ENCODE peak calls at places on chromosomes 12 and 14, in four cellular contexts. A is K562, P is GM12878, V is HepG2. Q is an unnamed sample.

GRCh38 chr12:69337325-69337724 is 10.9 kb upstream of the LYZ start:
- DNase-seq in P (no peak), V (peak; percentile 43), A (no peak), Q (no peak)

GRCh38 chr14:33972522-33973162 is 21.8 kb upstream of the EGLN3 start:
- DNase-seq in A (no peak), P (peak; percentile 61), V (no peak), Q (no peak)

GRCh38 chr12:25926536-25926935 is 31.9 kb upstream of the RASSF8 start:
- DNase-seq in A (no peak), P (no peak), V (no peak), Q (no peak)

GRCh38 chr12:114841557-114842251 is 157.7 kb upstream of the TBX3 start:
- DNase-seq in V (peak; percentile 90), A (no peak), P (no peak), Q (no peak)

GRCh38 chr14:96130391-96130790 is 74.2 kb upstream of the BDKRB2 start:
- DNase-seq in V (no peak), A (no peak), P (no peak), Q (no peak)

GRCh38 chr12:29316772-29317171 is 64.2 kb downstream of the ERGIC2 start:
- DNase-seq in A (no peak), P (no peak), V (no peak), Q (peak; percentile 7)

GRCh38 chr14:101191086-101191881 is 287.8 kb upstream of the RTL1 start:
- DNase-seq in V (no peak), P (no peak), A (no peak), Q (peak; percentile 13)

GRCh38 chr14:105069887-105070759 is 4.9 kb upstream of the GPR132 start:
- DNase-seq in V (no peak), A (peak; percentile 53), P (peak; percentile 98), Q (no peak)

GRCh38 chr12:9064201-9064814 is 51.4 kb downstream of the A2M start:
- DNase-seq in P (no peak), V (peak; percentile 65), A (no peak), Q (no peak)

GRCh38 chr14:64998455-64998931 is 11.8 kb downstream of the FNTB start:
- DNase-seq in V (no peak), A (no peak), P (no peak), Q (no peak)

GRCh38 chr14:101557811-101558738 is 3.2 kb upstream of the DIO3 start:
- DNase-seq in V (peak; percentile 8), A (no peak), P (no peak), Q (no peak)

GRCh38 chr12:107749094-107749493 is 11.8 kb downstream of the PRDM4 start:
- DNase-seq in P (no peak), A (no peak), V (no peak), Q (no peak)

GRCh38 chr12:11710431-11710830 is 61.0 kb downstream of the ETV6 start:
- DNase-seq in V (no peak), P (no peak), A (no peak), Q (no peak)

GRCh38 chr12:22399464-22399863 is 65.0 kb upstream of the ST8SIA1 start:
- DNase-seq in A (no peak), V (no peak), P (no peak), Q (no peak)

GRCh38 chr12:67795235-67795634 is 146.7 kb downstream of the DYRK2 start:
- DNase-seq in V (no peak), A (no peak), P (no peak), Q (no peak)

GRCh38 chr12:56241424-56242205 is 11.8 kb downstream of the SLC39A5 start:
- DNase-seq in V (no peak), A (no peak), P (no peak), Q (no peak)
- TF ChIP-seq EZH2 in V (no peak), A (no peak), P (no peak), Q (no peak)

GRCh38 chr12:122544537-122544936 is 17.5 kb downstream of the KNTC1 start:
- DNase-seq in P (no peak), A (no peak), V (no peak), Q (no peak)
- TF ChIP-seq RFX5 in P (no peak), A (no peak), V (no peak), Q (no peak)

GRCh38 chr14:37591941-37592287 is 3.1 kb downstream of the FOXA1 start:
- DNase-seq in P (no peak), V (no peak), A (no peak), Q (peak; percentile 82)

GRCh38 chr14:37590096-37590809 is 4.8 kb downstream of the FOXA1 start:
- DNase-seq in A (no peak), P (no peak), V (no peak), Q (no peak)

GRCh38 chr14:37592288-37593274 is 2.5 kb downstream of the FOXA1 start:
- DNase-seq in V (no peak), P (no peak), A (no peak), Q (peak; percentile 68)

GRCh38 chr14:37590810-37591139 is 4.3 kb downstream of the FOXA1 start:
- DNase-seq in A (no peak), P (no peak), V (no peak), Q (no peak)

GRCh38 chr14:37591311-37591940 is 3.6 kb downstream of the FOXA1 start:
- DNase-seq in V (no peak), P (no peak), A (no peak), Q (peak; percentile 89)
- TF ChIP-seq EZH2 in V (no peak), P (no peak), A (no peak), Q (no peak)

GRCh38 chr12:2160043-2160442 is 107.3 kb downstream of the CACNA1C start:
- DNase-seq in P (no peak), A (no peak), V (no peak), Q (no peak)
- TF ChIP-seq RFX5 in P (no peak), A (no peak), V (no peak), Q (no peak)

GRCh38 chr12:132604108-132605054 is 6.0 kb downstream of the LRCOL1 start:
- DNase-seq in V (no peak), A (no peak), P (no peak), Q (no peak)
- TF ChIP-seq EZH2 in V (no peak), A (no peak), P (no peak), Q (no peak)

GRCh38 chr12:1791104-1791927 is 29.0 kb upstream of the LRTM2 start:
- DNase-seq in A (peak; percentile 48), P (peak; percentile 30), V (peak; percentile 63), Q (no peak)
- TF ChIP-seq RFX5 in A (no peak), P (no peak), V (no peak), Q (no peak)

DNA sequence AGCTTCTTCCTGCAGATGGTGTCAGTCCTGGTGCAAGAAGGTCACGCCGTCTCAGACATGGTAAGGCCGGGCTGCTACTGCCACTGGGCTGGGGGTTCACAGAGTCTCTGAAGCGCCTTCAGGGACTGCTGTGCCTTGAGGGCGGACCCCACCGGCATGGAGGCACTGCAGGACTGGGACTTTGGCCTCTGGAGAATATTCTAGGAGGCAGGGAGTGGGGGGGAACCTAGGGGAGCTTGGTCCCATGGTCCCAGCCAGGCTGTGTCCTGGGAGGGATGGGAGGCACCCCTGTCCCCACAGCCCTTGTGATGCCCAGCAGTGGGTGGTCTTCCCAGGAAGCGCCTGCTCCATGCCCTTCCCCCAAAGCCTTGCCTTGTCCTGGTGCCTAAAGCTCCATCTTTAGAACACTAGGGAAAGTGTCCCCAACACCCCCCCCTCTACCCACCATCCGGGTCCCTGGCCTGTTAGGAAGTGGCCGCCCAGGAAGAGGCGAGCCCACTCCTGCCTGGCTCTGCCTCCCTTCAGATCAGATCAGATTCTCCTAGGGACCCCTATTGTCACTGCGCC is 1.5 kb downstream of the AMN start:
- DNase-seq in A (no peak), V (no peak), P (no peak), Q (no peak)
- TF ChIP-seq EZH2 in A (no peak), V (no peak), P (no peak), Q (no peak)

GRCh38 chr12:106187155-106187789 is 48.5 kb upstream of the NUAK1 start:
- DNase-seq in P (no peak), V (no peak), A (no peak), Q (no peak)

GRCh38 chr12:106178582-106178981 is 39.8 kb upstream of the NUAK1 start:
- DNase-seq in V (no peak), A (no peak), P (no peak), Q (no peak)

GRCh38 chr12:106183735-106184134 is 45.0 kb upstream of the NUAK1 start:
- DNase-seq in V (no peak), A (no peak), P (no peak), Q (no peak)

GRCh38 chr12:106179086-106179485 is 40.3 kb upstream of the NUAK1 start:
- DNase-seq in A (no peak), P (no peak), V (peak; percentile 38), Q (no peak)

DNA sequence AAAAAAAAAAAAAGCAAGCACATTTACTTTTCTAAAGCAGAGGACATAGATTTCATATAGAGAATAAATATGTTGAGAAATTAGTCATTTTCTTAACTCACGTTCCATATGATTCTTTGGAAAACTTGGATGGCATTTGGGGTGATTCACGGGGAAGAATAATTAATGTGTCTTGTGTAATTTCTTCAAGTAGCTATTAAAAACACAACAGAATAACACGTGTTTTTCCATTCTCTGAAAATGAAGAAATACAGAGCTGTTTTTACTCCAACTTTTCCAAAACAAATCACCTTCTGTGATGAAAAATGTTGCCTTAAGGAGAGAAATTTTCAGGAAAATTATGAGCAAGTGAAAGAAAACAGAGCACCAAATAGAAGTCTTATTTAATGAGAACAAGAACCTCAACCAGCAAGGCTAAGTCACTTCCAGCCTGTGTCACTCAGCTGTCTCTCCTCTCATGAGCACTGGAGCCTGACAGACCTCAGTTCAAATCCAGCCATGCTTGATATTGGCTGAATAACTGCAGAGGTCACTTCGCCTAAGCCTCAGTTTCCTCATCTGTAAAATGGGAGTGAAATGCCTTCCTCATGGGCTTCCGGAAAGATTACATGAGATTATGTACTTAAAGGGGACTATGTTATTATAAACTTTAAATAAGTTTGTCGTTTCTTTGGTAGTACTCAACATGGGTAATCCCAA is 42.8 kb upstream of the NUAK1 start:
- DNase-seq in P (no peak), A (no peak), V (no peak), Q (no peak)
- TF ChIP-seq RFX5 in P (no peak), A (no peak), V (no peak), Q (no peak)

GRCh38 chr14:36509056-36509917 is 10.7 kb downstream of the NKX2-1 start:
- DNase-seq in A (no peak), P (no peak), V (no peak), Q (no peak)
- TF ChIP-seq EZH2 in A (no peak), P (no peak), V (no peak), Q (peak; percentile 60)

GRCh38 chr12:95168746-95169145 is 48.5 kb downstream of the FGD6 start:
- DNase-seq in V (no peak), A (no peak), P (no peak), Q (no peak)
- TF ChIP-seq RFX5 in V (no peak), A (no peak), P (no peak), Q (no peak)